ENCODE peak calls at places on chromosomes 6 and 20, in four cellular contexts. One of them, this sample, is unnamed.
A peak's percentile ranks its signal among the peaks of the same experiment; 100 is the strongest.

GRCh38 chr6:69005194-69005593 is 370.1 kb downstream of the ADGRB3 start:
- DNase-seq in Panc1: no peak
- DNase-seq in HCT116: no peak
- DNase-seq in HepG2: no peak
- DNase-seq in this sample: no peak

GRCh38 chr6:6362051-6362450 is 41.6 kb upstream of the F13A1 start:
- DNase-seq in HCT116: no peak
- DNase-seq in HepG2: no peak
- DNase-seq in Panc1: no peak
- DNase-seq in this sample: no peak

GRCh38 chr6:24744911-24745310 is 26.0 kb upstream of the C6orf62 start:
- DNase-seq in HepG2: no peak
- DNase-seq in Panc1: no peak
- DNase-seq in HCT116: no peak
- DNase-seq in this sample: no peak

GRCh38 chr6:123089223-123089622 is 93.2 kb downstream of the CLVS2 start:
- DNase-seq in HCT116: no peak
- DNase-seq in Panc1: no peak
- DNase-seq in HepG2: no peak
- DNase-seq in this sample: no peak

GRCh38 chr6:41371992-41372525 is 36.7 kb downstream of the NCR2 start:
- DNase-seq in Panc1: no peak
- DNase-seq in HepG2: no peak
- DNase-seq in HCT116: no peak
- DNase-seq in this sample: no peak

GRCh38 chr6:150282806-150283205 is 86.0 kb upstream of the IYD start:
- DNase-seq in HepG2: no peak
- DNase-seq in Panc1: no peak
- DNase-seq in HCT116: no peak
- DNase-seq in this sample: no peak

GRCh38 chr6:85191656-85192055 is 258.2 kb upstream of the NT5E start:
- DNase-seq in HepG2: no peak
- DNase-seq in HCT116: no peak
- DNase-seq in Panc1: no peak
- DNase-seq in this sample: no peak

GRCh38 chr6:118770112-118770788 is 118.9 kb upstream of the CEP85L start:
- DNase-seq in HepG2: no peak
- DNase-seq in Panc1: no peak
- DNase-seq in HCT116: no peak
- DNase-seq in this sample: no peak

GRCh38 chr20:7180261-7181045 is 413.0 kb downstream of the BMP2 start:
- DNase-seq in HCT116: no peak
- DNase-seq in Panc1: no peak
- DNase-seq in HepG2: no peak
- DNase-seq in this sample: no peak

GRCh38 chr6:170178561-170179477 is 112.1 kb downstream of the DLL1 start:
- DNase-seq in Panc1: no peak
- DNase-seq in HepG2: no peak
- DNase-seq in HCT116: no peak
- DNase-seq in this sample: no peak

GRCh38 chr20:41118632-41119031 is 18.7 kb upstream of the PLCG1 start:
- DNase-seq in Panc1: no peak
- DNase-seq in HepG2: no peak
- DNase-seq in HCT116: no peak
- DNase-seq in this sample: no peak

DNA sequence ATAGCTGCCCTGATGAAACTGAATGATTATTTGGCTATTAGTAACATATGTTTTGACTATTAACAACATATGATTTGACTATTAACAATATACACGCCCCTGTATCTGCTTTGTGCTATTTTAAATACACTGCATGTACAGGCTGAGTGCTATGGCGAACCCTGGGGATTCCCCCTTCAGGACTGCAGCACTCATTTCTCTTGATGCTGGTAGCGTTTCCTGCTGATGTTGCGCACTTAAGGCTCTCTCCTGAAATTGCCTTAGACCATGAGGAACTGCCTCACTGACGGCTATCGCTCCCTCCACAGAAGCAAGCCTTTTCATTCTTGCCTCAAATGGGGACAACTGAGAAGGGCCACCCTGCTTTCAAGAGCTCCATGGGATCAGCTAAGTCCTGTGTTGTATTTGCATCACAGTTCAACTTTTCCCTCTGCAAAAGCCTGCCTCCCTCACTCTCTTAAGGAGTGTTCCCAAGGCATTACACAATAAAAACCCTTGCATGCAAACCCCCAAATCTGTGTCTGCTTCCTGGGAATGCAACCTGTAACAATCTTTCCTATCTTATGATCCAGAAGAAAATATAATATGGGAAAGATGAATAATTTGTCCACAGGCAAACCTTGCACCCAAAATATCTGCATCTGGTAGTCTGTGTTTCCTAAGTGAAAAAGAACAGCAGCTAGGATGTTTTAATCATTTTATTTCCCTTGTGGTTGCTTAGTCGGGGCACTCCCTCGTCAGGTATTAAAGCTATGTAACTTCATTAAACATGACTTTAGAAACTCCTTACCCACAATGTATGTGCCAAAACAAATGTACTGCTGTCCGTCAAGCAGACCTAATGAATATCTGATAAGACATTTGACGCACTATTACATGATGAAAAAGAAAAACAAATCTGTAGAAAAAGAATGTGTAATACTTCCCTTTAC is 456.4 kb downstream of the COL12A1 start:
- DNase-seq in HCT116: no peak
- DNase-seq in Panc1: no peak
- DNase-seq in HepG2: no peak
- DNase-seq in this sample: no peak
- TF ChIP-seq POLR2AphosphoS5 in HCT116: no peak
- TF ChIP-seq POLR2AphosphoS5 in Panc1: no peak
- TF ChIP-seq POLR2AphosphoS5 in HepG2: no peak
- TF ChIP-seq POLR2AphosphoS5 in this sample: no peak

DNA sequence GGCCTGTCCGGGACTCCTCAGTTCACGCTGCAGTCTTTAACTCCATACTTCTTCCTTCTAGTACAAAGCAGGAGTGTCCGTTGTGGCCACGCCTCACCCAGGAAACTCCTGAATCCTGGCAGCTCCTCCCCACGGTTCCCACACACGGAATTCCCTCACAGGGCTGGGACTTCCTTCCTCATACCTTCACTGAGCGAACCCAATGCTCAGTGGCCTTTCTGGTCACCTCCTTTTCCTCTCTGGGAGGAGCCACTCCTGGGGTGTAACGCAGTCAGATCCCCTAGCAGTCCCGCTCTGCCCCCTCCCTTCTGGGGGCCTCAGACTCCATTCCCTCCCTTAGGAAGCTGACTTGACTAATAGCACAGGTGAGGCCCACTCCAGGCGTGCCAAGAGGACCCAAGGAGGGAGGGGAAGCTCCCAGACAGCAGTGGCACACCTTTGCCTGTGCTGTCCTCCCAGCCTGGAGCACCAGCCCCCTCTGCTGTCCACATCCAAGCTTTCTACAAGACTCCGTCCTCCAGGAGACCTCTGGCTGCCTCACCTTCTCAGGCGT is at the start of gene SLC52A3:
- DNase-seq in HepG2: peak; percentile 36
- DNase-seq in Panc1: no peak
- DNase-seq in HCT116: peak; percentile 86
- DNase-seq in this sample: peak; percentile 62
- TF ChIP-seq TCF7L2 in HepG2: no peak
- TF ChIP-seq TCF7L2 in Panc1: no peak
- TF ChIP-seq TCF7L2 in HCT116: no peak
- TF ChIP-seq TCF7L2 in this sample: no peak

GRCh38 chr20:58718121-58718563 is 25.5 kb downstream of the NPEPL1 start:
- DNase-seq in HepG2: no peak
- DNase-seq in Panc1: no peak
- DNase-seq in HCT116: no peak
- DNase-seq in this sample: no peak

GRCh38 chr20:58719258-58719657 is 26.7 kb downstream of the NPEPL1 start:
- DNase-seq in Panc1: no peak
- DNase-seq in HepG2: no peak
- DNase-seq in HCT116: no peak
- DNase-seq in this sample: no peak

GRCh38 chr20:58720890-58721289 is 28.3 kb downstream of the NPEPL1 start:
- DNase-seq in Panc1: no peak
- DNase-seq in HepG2: no peak
- DNase-seq in HCT116: no peak
- DNase-seq in this sample: no peak

GRCh38 chr20:58718729-58719128 is 26.1 kb downstream of the NPEPL1 start:
- DNase-seq in HepG2: no peak
- DNase-seq in HCT116: no peak
- DNase-seq in Panc1: no peak
- DNase-seq in this sample: no peak

DNA sequence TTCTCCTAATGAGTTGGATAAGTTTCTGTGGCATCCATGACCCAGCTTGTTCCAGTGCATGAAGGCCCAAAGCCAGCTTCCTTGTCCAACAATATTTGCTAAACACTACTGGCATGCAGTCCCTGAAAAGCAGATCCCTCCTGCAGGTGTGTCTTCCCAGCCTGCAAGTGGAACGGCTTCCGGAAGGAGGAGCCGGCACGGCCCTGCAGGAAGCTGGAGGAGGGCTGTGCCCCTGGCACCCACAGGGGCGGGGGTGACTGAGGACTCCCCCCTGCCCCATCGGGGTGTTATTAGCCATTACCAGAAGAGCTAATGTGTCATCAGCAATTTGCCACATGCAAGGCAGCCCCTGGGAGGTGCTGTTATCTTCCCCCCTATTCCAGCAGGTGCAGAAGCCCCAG is 27.4 kb downstream of the NPEPL1 start:
- DNase-seq in HCT116: no peak
- DNase-seq in HepG2: no peak
- DNase-seq in Panc1: no peak
- DNase-seq in this sample: no peak
- TF ChIP-seq POLR2AphosphoS5 in HCT116: no peak
- TF ChIP-seq POLR2AphosphoS5 in HepG2: no peak
- TF ChIP-seq POLR2AphosphoS5 in Panc1: no peak
- TF ChIP-seq POLR2AphosphoS5 in this sample: no peak

GRCh38 chr6:35023091-35023490 is 118.0 kb downstream of the TCP11 start:
- DNase-seq in Panc1: no peak
- DNase-seq in HepG2: no peak
- DNase-seq in HCT116: no peak
- DNase-seq in this sample: no peak
- TF ChIP-seq TCF7L2 in Panc1: no peak
- TF ChIP-seq TCF7L2 in HepG2: no peak
- TF ChIP-seq TCF7L2 in HCT116: no peak
- TF ChIP-seq TCF7L2 in this sample: no peak

DNA sequence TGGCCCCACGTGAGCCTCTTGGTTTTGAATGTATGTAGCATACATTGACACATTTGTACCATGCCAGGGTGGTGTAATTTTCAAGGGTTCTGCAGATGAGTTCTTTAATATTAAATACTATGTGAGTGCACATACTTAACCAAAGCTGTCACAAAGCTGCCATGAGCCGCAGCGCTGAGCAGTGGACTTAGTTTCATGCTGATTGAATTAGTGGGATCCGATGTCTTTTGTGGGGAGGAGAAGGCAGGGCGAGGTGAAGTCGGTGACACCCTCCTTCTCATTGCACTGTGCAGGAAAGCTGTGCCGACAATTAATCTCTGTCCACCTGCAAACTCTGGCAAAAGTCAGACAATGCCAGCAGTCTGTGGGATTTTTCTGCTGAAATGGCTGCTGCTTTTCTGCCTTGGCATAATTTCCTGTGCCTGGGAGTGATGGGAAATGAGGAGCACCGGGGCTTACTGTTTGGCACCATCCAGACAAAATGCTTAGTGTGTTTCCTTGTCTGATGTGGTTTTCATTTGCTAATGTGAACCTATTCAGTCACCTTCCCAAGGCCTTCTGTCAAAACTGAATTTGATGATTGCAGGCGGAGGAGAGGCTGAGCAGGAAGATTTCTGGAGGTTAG is 56.2 kb downstream of the CDH4 start:
- DNase-seq in Panc1: no peak
- DNase-seq in HCT116: no peak
- DNase-seq in HepG2: no peak
- DNase-seq in this sample: no peak
- TF ChIP-seq POLR2AphosphoS5 in Panc1: no peak
- TF ChIP-seq POLR2AphosphoS5 in HCT116: no peak
- TF ChIP-seq POLR2AphosphoS5 in HepG2: no peak
- TF ChIP-seq POLR2AphosphoS5 in this sample: no peak

GRCh38 chr6:11043552-11043960 is 549 bp downstream of the ELOVL2 start:
- DNase-seq in HepG2: no peak
- DNase-seq in Panc1: no peak
- DNase-seq in HCT116: no peak
- DNase-seq in this sample: peak; percentile 16
- TF ChIP-seq TCF7L2 in HepG2: no peak
- TF ChIP-seq TCF7L2 in Panc1: no peak
- TF ChIP-seq TCF7L2 in HCT116: no peak
- TF ChIP-seq TCF7L2 in this sample: no peak

DNA sequence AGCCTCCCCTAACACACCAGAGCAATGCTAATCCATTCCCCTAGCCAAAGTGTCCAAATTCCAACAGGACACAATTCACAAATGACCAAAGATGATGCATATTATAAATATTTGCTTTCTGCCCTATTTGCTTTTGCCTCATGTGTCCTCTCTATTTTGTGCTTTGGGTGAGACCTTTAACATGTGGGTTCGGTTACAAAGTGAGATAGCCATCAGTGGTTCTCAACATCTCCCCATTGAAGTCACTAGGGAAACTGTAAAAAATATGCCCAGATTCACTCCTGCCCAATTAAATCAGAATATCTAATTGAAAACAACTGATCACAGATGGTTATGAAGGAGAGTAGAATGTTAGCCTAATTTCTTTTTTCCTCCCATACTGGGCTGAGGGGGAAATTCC is 159.2 kb downstream of the MTFR2 start:
- DNase-seq in Panc1: no peak
- DNase-seq in HepG2: peak; percentile 46
- DNase-seq in HCT116: no peak
- DNase-seq in this sample: no peak
- TF ChIP-seq POLR2AphosphoS5 in Panc1: no peak
- TF ChIP-seq POLR2AphosphoS5 in HepG2: no peak
- TF ChIP-seq POLR2AphosphoS5 in HCT116: no peak
- TF ChIP-seq POLR2AphosphoS5 in this sample: no peak

GRCh38 chr6:105601541-105602174 is 198.8 kb upstream of the PREP start:
- DNase-seq in HepG2: peak; percentile 36
- DNase-seq in HCT116: no peak
- DNase-seq in Panc1: no peak
- DNase-seq in this sample: no peak
- TF ChIP-seq TCF7L2 in HepG2: no peak
- TF ChIP-seq TCF7L2 in HCT116: no peak
- TF ChIP-seq TCF7L2 in Panc1: no peak
- TF ChIP-seq TCF7L2 in this sample: no peak